ENCODE peak calls at places on chromosomes 1 and 21, in six cellular contexts. One of them, this sample, is unnamed. For H3K4me1, the result is how much of the 10 kb centered on the place peaks cover.

GRCh38 chr1:235075955-235076308 is 52.7 kb downstream of the TOMM20 start:
- DNase-seq in aorta: no peak
- DNase-seq in esophagus squamous epithelium: no peak
- DNase-seq in A549: peak
- DNase-seq in effector memory CD4-positive, alpha-beta T cell: no peak
- DNase-seq in heart right ventricle: no peak
- DNase-seq in this sample: no peak

GRCh38 chr1:182795563-182796228 is 6.1 kb downstream of the NPL start:
- DNase-seq in heart right ventricle: no peak
- DNase-seq in aorta: no peak
- DNase-seq in effector memory CD4-positive, alpha-beta T cell: no peak
- DNase-seq in A549: peak
- DNase-seq in esophagus squamous epithelium: no peak
- DNase-seq in this sample: no peak

GRCh38 chr1:151314137-151314875 is 12.9 kb downstream of the PI4KB start:
- DNase-seq in A549: peak
- DNase-seq in heart right ventricle: peak
- DNase-seq in esophagus squamous epithelium: no peak
- DNase-seq in aorta: peak
- DNase-seq in effector memory CD4-positive, alpha-beta T cell: no peak
- DNase-seq in this sample: peak

GRCh38 chr1:204045430-204045829 is 27.5 kb upstream of the SOX13 start:
- DNase-seq in aorta: peak
- DNase-seq in effector memory CD4-positive, alpha-beta T cell: no peak
- DNase-seq in esophagus squamous epithelium: no peak
- DNase-seq in A549: no peak
- DNase-seq in heart right ventricle: peak
- DNase-seq in this sample: no peak

GRCh38 chr1:1253972-1254666 is 7.6 kb upstream of the C1QTNF12 start:
- DNase-seq in esophagus squamous epithelium: no peak
- DNase-seq in aorta: no peak
- DNase-seq in A549: no peak
- DNase-seq in effector memory CD4-positive, alpha-beta T cell: no peak
- DNase-seq in heart right ventricle: no peak
- DNase-seq in this sample: no peak

GRCh38 chr1:36156329-36157114 is 562 bp downstream of the MAP7D1 start:
- DNase-seq in heart right ventricle: peak
- DNase-seq in esophagus squamous epithelium: no peak
- DNase-seq in aorta: peak
- DNase-seq in effector memory CD4-positive, alpha-beta T cell: no peak
- DNase-seq in A549: peak
- DNase-seq in this sample: peak

GRCh38 chr21:27648560-27648959 is 681.7 kb upstream of the ADAMTS5 start:
- DNase-seq in aorta: no peak
- DNase-seq in effector memory CD4-positive, alpha-beta T cell: no peak
- DNase-seq in A549: no peak
- DNase-seq in esophagus squamous epithelium: no peak
- DNase-seq in heart right ventricle: no peak
- DNase-seq in this sample: peak

GRCh38 chr1:91752324-91752723 is 133.6 kb downstream of the TGFBR3 start:
- DNase-seq in esophagus squamous epithelium: no peak
- DNase-seq in A549: no peak
- DNase-seq in effector memory CD4-positive, alpha-beta T cell: no peak
- DNase-seq in aorta: no peak
- DNase-seq in heart right ventricle: no peak
- DNase-seq in this sample: no peak

GRCh38 chr1:47409311-47410085 is 6.6 kb upstream of the FOXE3 start:
- DNase-seq in A549: no peak
- DNase-seq in effector memory CD4-positive, alpha-beta T cell: no peak
- DNase-seq in esophagus squamous epithelium: no peak
- DNase-seq in aorta: no peak
- DNase-seq in heart right ventricle: no peak
- DNase-seq in this sample: peak

GRCh38 chr21:34801519-34802132 is 132.8 kb downstream of the CLIC6 start:
- DNase-seq in heart right ventricle: no peak
- DNase-seq in aorta: no peak
- DNase-seq in effector memory CD4-positive, alpha-beta T cell: no peak
- DNase-seq in A549: peak
- DNase-seq in esophagus squamous epithelium: no peak
- DNase-seq in this sample: no peak

GRCh38 chr1:170536924-170537551 is 5.1 kb downstream of the GORAB start:
- DNase-seq in aorta: no peak
- DNase-seq in heart right ventricle: no peak
- DNase-seq in effector memory CD4-positive, alpha-beta T cell: no peak
- DNase-seq in esophagus squamous epithelium: no peak
- DNase-seq in A549: no peak
- DNase-seq in this sample: no peak

GRCh38 chr1:1921459-1921862 is 2.4 kb upstream of the TMEM52 start:
- DNase-seq in heart right ventricle: no peak
- DNase-seq in A549: no peak
- DNase-seq in esophagus squamous epithelium: no peak
- DNase-seq in aorta: peak
- DNase-seq in effector memory CD4-positive, alpha-beta T cell: no peak
- DNase-seq in this sample: no peak

GRCh38 chr1:175287377-175287776 is 94.8 kb upstream of the KIAA0040 start:
- DNase-seq in esophagus squamous epithelium: no peak
- DNase-seq in heart right ventricle: no peak
- DNase-seq in A549: no peak
- DNase-seq in aorta: no peak
- DNase-seq in effector memory CD4-positive, alpha-beta T cell: no peak
- DNase-seq in this sample: no peak

GRCh38 chr1:212437179-212437798 is 4.6 kb downstream of the NENF start:
- DNase-seq in aorta: no peak
- DNase-seq in effector memory CD4-positive, alpha-beta T cell: no peak
- DNase-seq in esophagus squamous epithelium: no peak
- DNase-seq in heart right ventricle: no peak
- DNase-seq in A549: no peak
- DNase-seq in this sample: no peak

GRCh38 chr1:54808443-54809207 is 7.5 kb upstream of the TTC22 start:
- DNase-seq in esophagus squamous epithelium: no peak
- DNase-seq in A549: no peak
- DNase-seq in effector memory CD4-positive, alpha-beta T cell: no peak
- DNase-seq in heart right ventricle: no peak
- DNase-seq in aorta: no peak
- DNase-seq in this sample: no peak

GRCh38 chr1:9628541-9629444 is 22.7 kb upstream of the PIK3CD start:
- DNase-seq in effector memory CD4-positive, alpha-beta T cell: peak
- DNase-seq in A549: no peak
- DNase-seq in aorta: no peak
- DNase-seq in esophagus squamous epithelium: no peak
- DNase-seq in heart right ventricle: no peak
- DNase-seq in this sample: no peak

GRCh38 chr1:15848143-15848928 is 829 bp downstream of the SPEN start:
- DNase-seq in effector memory CD4-positive, alpha-beta T cell: no peak
- DNase-seq in heart right ventricle: peak
- DNase-seq in esophagus squamous epithelium: no peak
- DNase-seq in aorta: peak
- DNase-seq in A549: no peak
- DNase-seq in this sample: peak

GRCh38 chr1:210340311-210340710 is 11.6 kb downstream of the HHAT start:
- DNase-seq in A549: no peak
- DNase-seq in effector memory CD4-positive, alpha-beta T cell: no peak
- DNase-seq in esophagus squamous epithelium: no peak
- DNase-seq in aorta: no peak
- DNase-seq in heart right ventricle: no peak
- DNase-seq in this sample: no peak

GRCh38 chr1:111852216-111852615 is 96.5 kb downstream of the DDX20 start:
- DNase-seq in esophagus squamous epithelium: no peak
- DNase-seq in A549: no peak
- DNase-seq in aorta: no peak
- DNase-seq in effector memory CD4-positive, alpha-beta T cell: no peak
- DNase-seq in heart right ventricle: no peak
- DNase-seq in this sample: no peak

GRCh38 chr21:34967509-34968289 is 81.4 kb downstream of the RUNX1 start:
- DNase-seq in esophagus squamous epithelium: no peak
- DNase-seq in heart right ventricle: no peak
- DNase-seq in A549: peak
- DNase-seq in aorta: no peak
- DNase-seq in effector memory CD4-positive, alpha-beta T cell: peak
- DNase-seq in this sample: no peak

GRCh38 chr1:233168384-233168783 is 127.1 kb downstream of the PCNX2 start:
- DNase-seq in esophagus squamous epithelium: no peak
- DNase-seq in effector memory CD4-positive, alpha-beta T cell: no peak
- DNase-seq in heart right ventricle: no peak
- DNase-seq in A549: peak
- DNase-seq in aorta: no peak
- DNase-seq in this sample: no peak

GRCh38 chr1:79005945-79006344 is 585 bp downstream of the ADGRL4 start:
- DNase-seq in heart right ventricle: no peak
- DNase-seq in A549: no peak
- DNase-seq in aorta: no peak
- DNase-seq in esophagus squamous epithelium: no peak
- DNase-seq in effector memory CD4-positive, alpha-beta T cell: no peak
- DNase-seq in this sample: no peak

GRCh38 chr1:66446261-66447001 is 87.5 kb upstream of the SGIP1 start:
- DNase-seq in A549: peak
- DNase-seq in effector memory CD4-positive, alpha-beta T cell: no peak
- DNase-seq in aorta: no peak
- DNase-seq in heart right ventricle: no peak
- DNase-seq in esophagus squamous epithelium: no peak
- DNase-seq in this sample: no peak

GRCh38 chr1:203359010-203359571 is 8.2 kb upstream of the FMOD start:
- DNase-seq in effector memory CD4-positive, alpha-beta T cell: no peak
- DNase-seq in heart right ventricle: no peak
- DNase-seq in A549: no peak
- DNase-seq in aorta: no peak
- DNase-seq in esophagus squamous epithelium: no peak
- DNase-seq in this sample: no peak

GRCh38 chr21:29295066-29295650 is 3.6 kb upstream of the BACH1 start:
- DNase-seq in aorta: no peak
- DNase-seq in heart right ventricle: no peak
- DNase-seq in esophagus squamous epithelium: no peak
- DNase-seq in A549: no peak
- DNase-seq in effector memory CD4-positive, alpha-beta T cell: peak
- DNase-seq in this sample: no peak

GRCh38 chr21:27735699-27736098 is 768.8 kb upstream of the ADAMTS5 start:
- DNase-seq in effector memory CD4-positive, alpha-beta T cell: no peak
- DNase-seq in esophagus squamous epithelium: no peak
- DNase-seq in A549: no peak
- DNase-seq in aorta: no peak
- DNase-seq in heart right ventricle: no peak
- DNase-seq in this sample: no peak

GRCh38 chr1:53460211-53460634 is 1.0 kb downstream of the DMRTB1 start:
- DNase-seq in effector memory CD4-positive, alpha-beta T cell: no peak
- DNase-seq in A549: no peak
- DNase-seq in aorta: no peak
- DNase-seq in esophagus squamous epithelium: no peak
- DNase-seq in heart right ventricle: no peak
- DNase-seq in this sample: no peak

GRCh38 chr1:52057245-52057644 is 1.1 kb downstream of the BTF3L4 start:
- DNase-seq in effector memory CD4-positive, alpha-beta T cell: no peak
- DNase-seq in aorta: no peak
- DNase-seq in A549: no peak
- DNase-seq in esophagus squamous epithelium: no peak
- DNase-seq in heart right ventricle: no peak
- DNase-seq in this sample: no peak

GRCh38 chr1:7223334-7224080 is 438.3 kb downstream of the CAMTA1 start:
- DNase-seq in A549: peak
- DNase-seq in aorta: no peak
- DNase-seq in effector memory CD4-positive, alpha-beta T cell: no peak
- DNase-seq in heart right ventricle: no peak
- DNase-seq in esophagus squamous epithelium: no peak
- DNase-seq in this sample: peak

GRCh38 chr1:30817083-30817450 is 59.5 kb upstream of the LAPTM5 start:
- DNase-seq in A549: no peak
- DNase-seq in aorta: no peak
- DNase-seq in effector memory CD4-positive, alpha-beta T cell: no peak
- DNase-seq in esophagus squamous epithelium: no peak
- DNase-seq in heart right ventricle: no peak
- DNase-seq in this sample: no peak

GRCh38 chr1:53583021-53583902 is 124.1 kb downstream of the DMRTB1 start:
- DNase-seq in esophagus squamous epithelium: no peak
- DNase-seq in effector memory CD4-positive, alpha-beta T cell: no peak
- DNase-seq in A549: no peak
- DNase-seq in heart right ventricle: no peak
- DNase-seq in aorta: peak
- DNase-seq in this sample: no peak

GRCh38 chr21:32753818-32754610 is 17.5 kb downstream of the PAXBP1 start:
- DNase-seq in aorta: no peak
- DNase-seq in A549: no peak
- DNase-seq in esophagus squamous epithelium: no peak
- DNase-seq in effector memory CD4-positive, alpha-beta T cell: no peak
- DNase-seq in heart right ventricle: no peak
- DNase-seq in this sample: no peak

GRCh38 chr1:17113973-17114372 is 5.3 kb downstream of the PADI2 start:
- DNase-seq in effector memory CD4-positive, alpha-beta T cell: no peak
- DNase-seq in heart right ventricle: peak
- DNase-seq in A549: no peak
- DNase-seq in aorta: no peak
- DNase-seq in esophagus squamous epithelium: no peak
- DNase-seq in this sample: no peak

GRCh38 chr1:36991551-36991950 is 42.8 kb downstream of the GRIK3 start:
- DNase-seq in effector memory CD4-positive, alpha-beta T cell: no peak
- DNase-seq in A549: no peak
- DNase-seq in aorta: no peak
- DNase-seq in esophagus squamous epithelium: no peak
- DNase-seq in heart right ventricle: no peak
- DNase-seq in this sample: no peak

GRCh38 chr1:74455390-74455789 is 57.0 kb downstream of the LRRC53 start:
- DNase-seq in effector memory CD4-positive, alpha-beta T cell: no peak
- DNase-seq in heart right ventricle: no peak
- DNase-seq in esophagus squamous epithelium: no peak
- DNase-seq in aorta: no peak
- DNase-seq in A549: no peak
- DNase-seq in this sample: no peak
- H3K4me1 ChIP-seq in effector memory CD4-positive, alpha-beta T cell: under half
- H3K4me1 ChIP-seq in heart right ventricle: under half
- H3K4me1 ChIP-seq in esophagus squamous epithelium: under half
- H3K4me1 ChIP-seq in aorta: under half
- H3K4me1 ChIP-seq in A549: under half
- H3K4me1 ChIP-seq in this sample: under half

GRCh38 chr21:36533468-36533848 is 53.5 kb upstream of the CLDN14 start:
- DNase-seq in heart right ventricle: no peak
- DNase-seq in effector memory CD4-positive, alpha-beta T cell: no peak
- DNase-seq in aorta: no peak
- DNase-seq in A549: no peak
- DNase-seq in esophagus squamous epithelium: no peak
- DNase-seq in this sample: no peak
- H3K27ac ChIP-seq in heart right ventricle: no peak
- H3K27ac ChIP-seq in effector memory CD4-positive, alpha-beta T cell: no peak
- H3K27ac ChIP-seq in aorta: no peak
- H3K27ac ChIP-seq in A549: no peak
- H3K27ac ChIP-seq in esophagus squamous epithelium: no peak
- H3K27ac ChIP-seq in this sample: no peak

GRCh38 chr1:208078752-208079151 is 165.4 kb downstream of the PLXNA2 start:
- DNase-seq in effector memory CD4-positive, alpha-beta T cell: no peak
- DNase-seq in esophagus squamous epithelium: no peak
- DNase-seq in aorta: no peak
- DNase-seq in heart right ventricle: no peak
- DNase-seq in A549: no peak
- DNase-seq in this sample: no peak
- H3K4me1 ChIP-seq in effector memory CD4-positive, alpha-beta T cell: under half
- H3K4me1 ChIP-seq in esophagus squamous epithelium: under half
- H3K4me1 ChIP-seq in aorta: under half
- H3K4me1 ChIP-seq in heart right ventricle: under half
- H3K4me1 ChIP-seq in A549: under half
- H3K4me1 ChIP-seq in this sample: under half

GRCh38 chr1:43405219-43405875 is 15.6 kb downstream of the SZT2 start:
- DNase-seq in aorta: no peak
- DNase-seq in esophagus squamous epithelium: no peak
- DNase-seq in A549: no peak
- DNase-seq in heart right ventricle: no peak
- DNase-seq in effector memory CD4-positive, alpha-beta T cell: no peak
- DNase-seq in this sample: no peak
- H3K27ac ChIP-seq in aorta: no peak
- H3K27ac ChIP-seq in esophagus squamous epithelium: no peak
- H3K27ac ChIP-seq in A549: no peak
- H3K27ac ChIP-seq in heart right ventricle: no peak
- H3K27ac ChIP-seq in effector memory CD4-positive, alpha-beta T cell: no peak
- H3K27ac ChIP-seq in this sample: no peak